ENCODE peak calls at places on chromosomes 7 and 10, in five cellular contexts. E is SK-N-SH, S is MM.1S, W is PC-9, P is mammary epithelial cell. X is an unnamed sample.

GRCh38 chr7:36607206-36607515 is 117.1 kb downstream of the AOAH start:
- DNase-seq in W (no peak), P (no peak), E (no peak), S (no peak), X (no peak)

GRCh38 chr7:44322631-44323363 is 2.6 kb downstream of the CAMK2B start:
- DNase-seq in E (peak), W (no peak), S (no peak), P (no peak), X (no peak)

GRCh38 chr10:63217120-63217605 is 84.0 kb downstream of the NRBF2 start:
- DNase-seq in P (peak), E (peak), W (peak), S (peak), X (peak)

GRCh38 chr7:1397491-1398327 is 61.6 kb downstream of the MICALL2 start:
- DNase-seq in S (no peak), W (no peak), P (no peak), E (no peak), X (no peak)

GRCh38 chr7:130207642-130208041 is at the start of gene SSMEM1:
- DNase-seq in E (no peak), P (peak), W (no peak), S (no peak), X (peak)

GRCh38 chr7:19560111-19560883 is 148.5 kb downstream of the POLR1F start:
- DNase-seq in E (no peak), W (no peak), S (no peak), P (peak), X (peak)

GRCh38 chr7:132882714-132883428 is 199.0 kb downstream of the CHCHD3 start:
- DNase-seq in P (no peak), S (no peak), W (no peak), E (no peak), X (no peak)

GRCh38 chr10:97384641-97385040 is 16.5 kb downstream of the RRP12 start:
- DNase-seq in S (no peak), P (no peak), W (no peak), E (no peak), X (no peak)

GRCh38 chr7:105295626-105296352 is 92.9 kb downstream of the SRPK2 start:
- DNase-seq in E (no peak), S (no peak), P (no peak), W (no peak), X (no peak)

GRCh38 chr7:28225581-28225980 is 45.0 kb upstream of the JAZF1 start:
- DNase-seq in S (no peak), P (no peak), E (peak), W (no peak), X (no peak)

GRCh38 chr7:30752979-30753378 is 1.0 kb downstream of the INMT start:
- DNase-seq in E (no peak), W (no peak), S (no peak), P (no peak), X (no peak)

GRCh38 chr10:84256510-84257342 is 11.9 kb downstream of the RGR start:
- DNase-seq in P (peak), E (no peak), W (no peak), S (no peak), X (peak)

GRCh38 chr10:110326351-110327032 is 21.8 kb upstream of the SMNDC1 start:
- DNase-seq in E (no peak), S (no peak), W (peak), P (peak), X (no peak)

GRCh38 chr7:54898659-54899340 is 120.0 kb upstream of the EGFR start:
- DNase-seq in W (no peak), S (no peak), P (no peak), E (no peak), X (no peak)

DNA sequence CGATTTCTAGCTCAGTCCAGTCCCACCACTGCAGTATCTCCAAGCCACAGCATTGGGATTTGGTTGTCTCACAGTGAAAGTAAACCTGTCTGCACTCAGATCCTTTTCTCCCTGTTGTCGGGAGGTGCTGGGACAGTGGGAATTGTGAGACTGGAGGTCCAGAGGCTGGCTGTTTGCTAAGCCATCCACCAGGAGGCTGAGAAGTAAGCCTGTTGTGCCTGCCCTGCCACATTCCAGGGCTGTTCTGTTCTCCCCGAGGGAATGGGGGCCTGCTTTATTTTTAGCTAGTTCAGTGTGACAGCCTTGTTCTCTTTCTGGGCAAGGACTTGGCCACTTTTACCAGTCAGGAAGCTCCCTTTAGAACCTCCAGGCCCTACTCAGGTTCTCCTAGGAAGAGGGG is 54.9 kb downstream of the HK1 start:
- DNase-seq in W (peak), E (peak), P (peak), S (no peak), X (peak)
- TF ChIP-seq CTCF in W (peak), E (peak), P (peak), S (no peak), X (peak)

DNA sequence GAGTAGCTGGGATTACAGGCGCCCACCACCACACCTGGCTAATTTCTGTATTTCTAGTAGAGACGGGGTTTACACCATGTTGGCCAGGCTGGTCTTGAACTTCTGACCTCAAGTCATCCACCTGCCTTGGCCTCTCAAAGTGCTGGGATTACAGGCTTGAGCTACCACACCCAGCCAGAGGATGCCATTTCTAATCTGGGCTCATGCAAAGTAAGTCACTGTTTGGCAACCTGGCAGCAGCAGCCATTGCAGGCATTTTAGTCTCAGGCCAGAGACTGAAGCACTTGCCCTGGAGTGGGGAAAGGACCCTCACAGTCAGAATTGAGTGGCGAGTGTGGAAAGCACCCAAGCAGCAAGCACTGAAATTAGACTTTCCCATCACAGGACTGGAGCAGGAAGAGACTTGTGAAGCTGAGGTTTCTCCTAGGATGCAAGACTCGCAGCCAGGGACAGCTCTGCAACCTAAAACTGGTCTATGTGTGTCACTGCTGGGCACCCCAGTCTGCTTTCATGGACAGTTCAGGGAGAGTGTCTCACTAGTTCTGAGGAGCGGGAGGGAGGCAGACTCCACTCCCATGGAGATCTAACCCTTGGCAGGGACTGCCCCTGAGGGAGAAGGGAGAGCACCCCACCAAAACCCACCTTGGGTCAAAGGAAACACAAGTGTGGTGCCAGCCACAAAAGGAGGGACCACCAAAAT is 27.6 kb downstream of the SNX13 start:
- DNase-seq in P (no peak), S (no peak), E (no peak), W (no peak), X (no peak)
- H3K27ac ChIP-seq in P (no peak), S (no peak), E (no peak), W (no peak), X (no peak)

GRCh38 chr10:29524720-29525119 is 110.1 kb downstream of the SVIL start:
- DNase-seq in S (no peak), E (no peak), W (no peak), P (no peak), X (no peak)

GRCh38 chr10:29517352-29517923 is 117.3 kb downstream of the SVIL start:
- DNase-seq in E (peak), P (no peak), S (no peak), W (no peak), X (peak)

GRCh38 chr10:29524294-29524693 is 110.5 kb downstream of the SVIL start:
- DNase-seq in W (no peak), E (no peak), P (no peak), S (no peak), X (no peak)

GRCh38 chr10:29522038-29522855 is 112.5 kb downstream of the SVIL start:
- DNase-seq in E (no peak), S (no peak), W (no peak), P (no peak), X (no peak)

DNA sequence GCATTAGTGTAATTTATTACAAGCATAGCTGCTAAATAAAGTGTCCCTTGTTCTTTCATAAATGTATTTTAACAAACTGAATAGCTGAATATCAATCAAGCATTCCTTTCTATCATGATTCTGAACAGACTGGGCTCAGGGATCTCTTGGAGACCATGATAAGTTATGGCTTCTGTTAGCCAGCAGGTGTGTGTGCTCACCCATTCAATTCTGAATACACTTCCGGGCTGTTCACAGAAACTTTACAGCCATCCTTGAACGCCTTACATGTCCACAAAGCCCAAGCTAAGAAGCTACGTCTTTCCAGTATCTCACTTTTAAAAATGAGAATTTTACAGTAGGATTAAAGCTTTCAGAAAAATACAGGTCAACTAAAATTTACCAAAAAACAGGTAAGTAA is 115.1 kb downstream of the SVIL start:
- DNase-seq in S (no peak), P (no peak), E (no peak), W (no peak), X (no peak)
- H2AFZ ChIP-seq in S (no peak), P (no peak), E (no peak), W (no peak), X (no peak)

GRCh38 chr10:77716943-77717735 is 79.5 kb upstream of the KCNMA1 start:
- DNase-seq in W (no peak), S (no peak), E (no peak), P (no peak), X (no peak)

GRCh38 chr10:77713506-77714280 is 76.1 kb upstream of the KCNMA1 start:
- DNase-seq in P (no peak), W (no peak), S (no peak), E (peak), X (no peak)

GRCh38 chr10:77715536-77715935 is 77.9 kb upstream of the KCNMA1 start:
- DNase-seq in E (no peak), S (no peak), P (no peak), W (no peak), X (no peak)

GRCh38 chr10:77712207-77712606 is 74.6 kb upstream of the KCNMA1 start:
- DNase-seq in W (no peak), P (no peak), E (no peak), S (no peak), X (no peak)

GRCh38 chr10:77715081-77715480 is 77.5 kb upstream of the KCNMA1 start:
- DNase-seq in W (no peak), E (no peak), S (peak), P (no peak), X (no peak)
- TF ChIP-seq CTCF in W (peak), E (peak), S (peak), P (peak), X (peak)

DNA sequence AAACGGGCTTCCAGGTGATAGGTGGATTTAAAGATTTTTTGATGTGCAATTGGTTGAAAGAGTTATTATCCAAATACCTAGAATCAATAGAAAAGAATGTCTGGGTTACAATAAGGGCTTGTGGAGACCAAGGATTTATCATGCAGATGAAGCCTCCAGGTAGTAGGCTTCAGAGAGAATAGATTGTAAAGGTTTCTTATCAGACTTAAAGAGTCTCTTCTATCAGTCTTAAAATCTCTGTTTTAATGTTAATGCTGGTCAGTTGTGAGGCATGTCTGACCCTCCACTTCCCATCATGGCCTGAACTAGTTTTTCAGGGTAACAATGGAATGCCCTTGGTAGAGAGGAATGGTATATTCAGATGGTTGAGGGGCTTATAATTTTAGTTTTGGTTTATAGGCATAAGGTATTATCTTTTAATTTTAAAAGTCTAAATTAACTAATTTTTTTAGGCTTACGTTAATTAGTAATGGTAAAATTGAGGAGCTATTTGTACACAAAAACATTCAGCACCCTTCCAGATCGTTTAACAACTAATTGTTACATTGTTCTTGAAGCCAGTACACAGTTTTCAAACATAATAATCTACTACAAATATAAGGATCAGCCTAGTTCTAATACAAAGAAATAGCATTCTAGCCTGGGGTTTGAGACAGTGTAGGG is 704.2 kb upstream of the MBL2 start:
- DNase-seq in P (no peak), S (no peak), W (no peak), E (no peak), X (no peak)
- H3K27ac ChIP-seq in P (no peak), S (no peak), W (no peak), E (no peak), X (no peak)

DNA sequence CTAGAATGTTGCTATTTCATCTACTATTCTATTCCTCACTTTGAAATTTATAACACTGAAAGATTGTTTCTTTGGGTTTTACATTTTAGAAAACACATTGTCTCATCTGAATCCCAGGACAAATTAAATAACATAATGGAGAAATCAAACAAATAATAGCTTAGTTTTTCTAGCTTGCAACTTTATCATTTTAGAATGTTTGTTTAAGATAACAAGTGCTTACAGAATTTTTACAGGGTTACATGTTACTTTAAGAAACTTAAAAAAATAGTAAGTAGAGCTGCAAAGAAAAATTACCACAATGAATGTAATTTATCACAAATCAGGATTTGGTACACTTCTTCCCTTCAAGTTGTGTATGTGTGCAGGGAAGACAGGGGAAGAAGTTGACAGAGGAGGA is 11.3 kb downstream of the CAV2 start:
- DNase-seq in S (no peak), P (no peak), E (no peak), W (no peak), X (no peak)
- H2AFZ ChIP-seq in S (peak), P (no peak), E (peak), W (peak), X (no peak)

GRCh38 chr10:75019360-75019759 is 92.1 kb upstream of the SAMD8 start:
- DNase-seq in W (peak), S (peak), E (no peak), P (peak), X (no peak)
- TF ChIP-seq CTCF in W (peak), S (peak), E (peak), P (peak), X (peak)

GRCh38 chr10:76479103-76479790 is 1047.8 kb downstream of the LRMDA start:
- DNase-seq in W (no peak), S (no peak), E (no peak), P (no peak), X (no peak)
- H3K27ac ChIP-seq in W (no peak), S (no peak), E (no peak), P (no peak), X (no peak)

X was measured in hepatocyte.